ENCODE peak calls at places on chromosomes 4 and X, in five cellular contexts. One of them, this sample, is unnamed. For H3K36me3 and H3K4me1, the result is how much of the 10 kb centered on the place peaks cover.

GRCh38 chr4:8766610-8767009 is 105.0 kb downstream of the HMX1 start:
- DNase-seq in GM23338: no peak
- DNase-seq in spleen: peak
- DNase-seq in endodermal cell: peak
- DNase-seq in heart right ventricle: no peak
- DNase-seq in this sample: peak

GRCh38 chr4:74109116-74109791 is 10.3 kb upstream of the CXCL2 start:
- DNase-seq in heart right ventricle: no peak
- DNase-seq in GM23338: peak
- DNase-seq in spleen: no peak
- DNase-seq in endodermal cell: peak
- DNase-seq in this sample: peak

GRCh38 chrX:12999422-12999821 is 24.5 kb downstream of the TMSB4X start:
- DNase-seq in spleen: no peak
- DNase-seq in heart right ventricle: no peak
- DNase-seq in GM23338: peak
- DNase-seq in endodermal cell: no peak
- DNase-seq in this sample: no peak

GRCh38 chrX:7107968-7108480 is 39.5 kb upstream of the STS start:
- DNase-seq in GM23338: no peak
- DNase-seq in spleen: no peak
- DNase-seq in endodermal cell: no peak
- DNase-seq in heart right ventricle: no peak
- DNase-seq in this sample: no peak

GRCh38 chrX:103847174-103847870 is 15.3 kb upstream of the RAB9B start:
- DNase-seq in heart right ventricle: no peak
- DNase-seq in endodermal cell: no peak
- DNase-seq in GM23338: no peak
- DNase-seq in spleen: no peak
- DNase-seq in this sample: no peak

GRCh38 chr4:74423101-74423500 is 21.8 kb upstream of the AREG start:
- DNase-seq in endodermal cell: no peak
- DNase-seq in GM23338: no peak
- DNase-seq in heart right ventricle: no peak
- DNase-seq in spleen: no peak
- DNase-seq in this sample: no peak

GRCh38 chrX:31524182-31524581 is 452.3 kb upstream of the FTHL17 start:
- DNase-seq in endodermal cell: no peak
- DNase-seq in spleen: no peak
- DNase-seq in GM23338: no peak
- DNase-seq in heart right ventricle: no peak
- DNase-seq in this sample: no peak

GRCh38 chr4:76738081-76738931 is 159.6 kb downstream of the SOWAHB start:
- DNase-seq in endodermal cell: no peak
- DNase-seq in GM23338: no peak
- DNase-seq in heart right ventricle: no peak
- DNase-seq in spleen: no peak
- DNase-seq in this sample: no peak

GRCh38 chrX:24081661-24082154 is 27.0 kb downstream of the EIF2S3 start:
- DNase-seq in spleen: peak
- DNase-seq in heart right ventricle: peak
- DNase-seq in endodermal cell: peak
- DNase-seq in GM23338: peak
- DNase-seq in this sample: peak

GRCh38 chr4:64174247-64174882 is 234.9 kb downstream of the TECRL start:
- DNase-seq in heart right ventricle: no peak
- DNase-seq in GM23338: no peak
- DNase-seq in endodermal cell: peak
- DNase-seq in spleen: no peak
- DNase-seq in this sample: no peak

GRCh38 chr4:1250527-1250812 is 1.5 kb upstream of the CTBP1 start:
- DNase-seq in GM23338: no peak
- DNase-seq in heart right ventricle: no peak
- DNase-seq in spleen: peak
- DNase-seq in endodermal cell: no peak
- DNase-seq in this sample: no peak

GRCh38 chr4:184100297-184100885 is 117.3 kb downstream of the ENPP6 start:
- DNase-seq in endodermal cell: peak
- DNase-seq in GM23338: peak
- DNase-seq in spleen: peak
- DNase-seq in heart right ventricle: peak
- DNase-seq in this sample: peak

GRCh38 chr4:81019016-81019415 is 11.5 kb upstream of the BMP3 start:
- DNase-seq in heart right ventricle: no peak
- DNase-seq in GM23338: no peak
- DNase-seq in endodermal cell: no peak
- DNase-seq in spleen: no peak
- DNase-seq in this sample: no peak

GRCh38 chr4:154740462-154740861 is 3.3 kb upstream of the LRAT start:
- DNase-seq in GM23338: peak
- DNase-seq in endodermal cell: peak
- DNase-seq in heart right ventricle: no peak
- DNase-seq in spleen: no peak
- DNase-seq in this sample: no peak

GRCh38 chr4:108080752-108081151 is 88.0 kb downstream of the LEF1 start:
- DNase-seq in endodermal cell: no peak
- DNase-seq in heart right ventricle: no peak
- DNase-seq in spleen: no peak
- DNase-seq in GM23338: no peak
- DNase-seq in this sample: no peak

GRCh38 chr4:110344165-110344564 is 131.8 kb upstream of the ENPEP start:
- DNase-seq in GM23338: peak
- DNase-seq in endodermal cell: peak
- DNase-seq in heart right ventricle: no peak
- DNase-seq in spleen: no peak
- DNase-seq in this sample: no peak

GRCh38 chrX:72243472-72243871 is 4.6 kb upstream of the ERCC6L start:
- DNase-seq in endodermal cell: no peak
- DNase-seq in spleen: no peak
- DNase-seq in GM23338: no peak
- DNase-seq in heart right ventricle: no peak
- DNase-seq in this sample: no peak

GRCh38 chr4:106142616-106143015 is 173.4 kb downstream of the TBCK start:
- DNase-seq in heart right ventricle: no peak
- DNase-seq in GM23338: no peak
- DNase-seq in spleen: no peak
- DNase-seq in endodermal cell: no peak
- DNase-seq in this sample: no peak

GRCh38 chr4:108168213-108168671 is 490 bp downstream of the LEF1 start:
- DNase-seq in GM23338: no peak
- DNase-seq in heart right ventricle: no peak
- DNase-seq in spleen: no peak
- DNase-seq in endodermal cell: no peak
- DNase-seq in this sample: no peak

GRCh38 chrX:71181910-71182799 is 37.5 kb downstream of the NLGN3 start:
- DNase-seq in endodermal cell: peak
- DNase-seq in spleen: peak
- DNase-seq in heart right ventricle: peak
- DNase-seq in GM23338: peak
- DNase-seq in this sample: peak

GRCh38 chr4:87659247-87659931 is 9.3 kb downstream of the DMP1 start:
- DNase-seq in spleen: no peak
- DNase-seq in GM23338: no peak
- DNase-seq in heart right ventricle: no peak
- DNase-seq in endodermal cell: no peak
- DNase-seq in this sample: no peak

GRCh38 chrX:69088171-69088938 is 76.9 kb downstream of the PJA1 start:
- DNase-seq in spleen: no peak
- DNase-seq in GM23338: no peak
- DNase-seq in endodermal cell: peak
- DNase-seq in heart right ventricle: no peak
- DNase-seq in this sample: no peak

GRCh38 chr4:182536221-182536620 is 293.0 kb downstream of the TENM3 start:
- DNase-seq in GM23338: peak
- DNase-seq in spleen: no peak
- DNase-seq in heart right ventricle: no peak
- DNase-seq in endodermal cell: peak
- DNase-seq in this sample: no peak

GRCh38 chr4:47368211-47368610 is 95.3 kb downstream of the COMMD8 start:
- DNase-seq in endodermal cell: no peak
- DNase-seq in spleen: no peak
- DNase-seq in GM23338: no peak
- DNase-seq in heart right ventricle: no peak
- DNase-seq in this sample: no peak

GRCh38 chr4:97624204-97624603 is 519.1 kb downstream of the STPG2 start:
- DNase-seq in spleen: no peak
- DNase-seq in GM23338: no peak
- DNase-seq in heart right ventricle: no peak
- DNase-seq in endodermal cell: no peak
- DNase-seq in this sample: no peak

GRCh38 chrX:1597345-1598020 is 6.1 kb downstream of the AKAP17A start:
- DNase-seq in endodermal cell: peak
- DNase-seq in GM23338: no peak
- DNase-seq in spleen: peak
- DNase-seq in heart right ventricle: no peak
- DNase-seq in this sample: peak

GRCh38 chr4:173417833-173418232 is 18.9 kb upstream of the SCRG1 start:
- DNase-seq in GM23338: no peak
- DNase-seq in heart right ventricle: no peak
- DNase-seq in endodermal cell: no peak
- DNase-seq in spleen: no peak
- DNase-seq in this sample: no peak

GRCh38 chrX:129876734-129877395 is 29.1 kb upstream of the UTP14A start:
- DNase-seq in GM23338: no peak
- DNase-seq in heart right ventricle: no peak
- DNase-seq in spleen: no peak
- DNase-seq in endodermal cell: peak
- DNase-seq in this sample: no peak

GRCh38 chr4:88599298-88599697 is 7.0 kb downstream of the HERC3 start:
- DNase-seq in endodermal cell: no peak
- DNase-seq in heart right ventricle: no peak
- DNase-seq in spleen: no peak
- DNase-seq in GM23338: no peak
- DNase-seq in this sample: no peak

GRCh38 chr4:146506272-146506671 is 15.5 kb downstream of the SLC10A7 start:
- DNase-seq in endodermal cell: no peak
- DNase-seq in GM23338: no peak
- DNase-seq in heart right ventricle: no peak
- DNase-seq in spleen: no peak
- DNase-seq in this sample: no peak

DNA sequence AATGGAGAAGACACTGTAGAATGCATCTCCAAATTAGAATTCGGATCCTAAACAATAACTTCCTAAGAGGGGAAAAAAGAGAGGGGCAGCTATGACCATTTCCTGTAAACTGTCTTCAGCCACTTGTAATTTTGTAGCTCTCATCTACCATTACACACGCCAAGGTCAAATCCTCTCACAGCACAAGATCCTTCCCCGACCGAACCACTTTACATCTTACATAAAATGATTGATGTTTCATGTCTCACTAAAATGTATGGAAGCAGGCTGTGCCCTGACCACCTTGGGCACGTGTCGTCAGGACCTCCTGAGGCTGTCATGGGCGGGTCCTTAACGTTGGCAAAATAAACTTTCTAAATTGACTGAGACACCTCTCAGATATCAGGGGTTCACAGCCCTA is 24.1 kb upstream of the PBDC1 start:
- DNase-seq in heart right ventricle: peak
- DNase-seq in spleen: peak
- DNase-seq in GM23338: peak
- DNase-seq in endodermal cell: peak
- DNase-seq in this sample: no peak
- H3K4me3 ChIP-seq in heart right ventricle: peak
- H3K4me3 ChIP-seq in spleen: peak
- H3K4me3 ChIP-seq in GM23338: peak
- H3K4me3 ChIP-seq in endodermal cell: peak
- H3K4me3 ChIP-seq in this sample: peak

DNA sequence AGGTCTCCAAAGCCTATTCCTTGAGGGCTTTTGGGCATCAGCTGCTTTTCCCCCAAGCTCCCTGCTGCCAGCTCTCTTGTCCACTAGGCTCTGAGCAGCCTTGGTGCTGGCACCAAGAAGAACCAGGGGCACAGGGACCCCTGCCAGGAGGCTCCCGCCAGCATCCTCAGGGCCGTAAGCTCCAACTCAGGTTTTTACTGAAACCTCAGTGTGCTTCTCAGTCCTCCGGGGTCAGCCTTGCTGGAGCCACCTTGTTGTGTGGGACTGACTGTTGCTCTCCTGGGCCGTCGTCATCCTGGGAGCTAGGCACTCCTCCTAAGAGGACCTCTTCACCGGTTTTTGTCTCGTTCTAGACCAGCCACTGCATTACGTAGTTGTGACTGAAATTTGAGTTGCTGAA is 38.9 kb downstream of the NOP14 start:
- DNase-seq in heart right ventricle: no peak
- DNase-seq in GM23338: no peak
- DNase-seq in spleen: peak
- DNase-seq in endodermal cell: no peak
- DNase-seq in this sample: peak
- H3K36me3 ChIP-seq in heart right ventricle: half or more
- H3K36me3 ChIP-seq in GM23338: under half
- H3K36me3 ChIP-seq in spleen: half or more
- H3K36me3 ChIP-seq in endodermal cell: half or more
- H3K36me3 ChIP-seq in this sample: half or more

GRCh38 chr4:2866891-2867290 is 23.2 kb downstream of the ADD1 start:
- DNase-seq in heart right ventricle: no peak
- DNase-seq in endodermal cell: no peak
- DNase-seq in spleen: no peak
- DNase-seq in GM23338: no peak
- DNase-seq in this sample: no peak
- H3K4me1 ChIP-seq in heart right ventricle: half or more
- H3K4me1 ChIP-seq in endodermal cell: under half
- H3K4me1 ChIP-seq in spleen: half or more
- H3K4me1 ChIP-seq in GM23338: half or more
- H3K4me1 ChIP-seq in this sample: half or more

DNA sequence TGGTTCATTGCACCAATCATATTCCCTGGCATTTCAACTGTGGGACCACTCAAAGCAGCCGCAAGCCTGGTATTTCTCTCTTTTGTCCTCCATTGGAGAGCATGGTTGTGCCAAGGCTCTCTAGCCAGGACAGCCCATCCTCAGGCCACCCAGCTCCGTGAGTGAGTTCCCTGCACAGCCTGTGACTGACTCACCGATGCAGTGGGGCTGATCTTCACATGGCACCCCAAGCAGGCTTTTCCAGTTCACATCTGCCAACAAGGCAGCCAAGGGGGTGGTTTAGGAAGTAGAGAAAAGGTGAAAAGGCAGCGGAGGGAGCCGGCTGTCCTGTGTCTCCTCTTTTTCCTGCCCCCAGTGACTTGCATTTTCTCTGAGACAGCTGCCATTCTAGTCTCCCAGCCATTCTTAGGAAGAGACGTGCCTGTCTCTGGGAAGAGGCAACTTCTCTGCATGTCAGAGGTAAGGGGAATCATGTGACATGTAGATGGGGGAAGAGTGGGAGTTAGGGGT is 69.2 kb downstream of the MID1IP1 start:
- DNase-seq in endodermal cell: peak
- DNase-seq in GM23338: peak
- DNase-seq in spleen: no peak
- DNase-seq in heart right ventricle: no peak
- DNase-seq in this sample: peak
- H3K4me3 ChIP-seq in endodermal cell: no peak
- H3K4me3 ChIP-seq in GM23338: peak
- H3K4me3 ChIP-seq in spleen: no peak
- H3K4me3 ChIP-seq in heart right ventricle: no peak
- H3K4me3 ChIP-seq in this sample: no peak

GRCh38 chr4:36187723-36188333 is 56.5 kb downstream of the ARAP2 start:
- DNase-seq in heart right ventricle: no peak
- DNase-seq in endodermal cell: peak
- DNase-seq in spleen: no peak
- DNase-seq in GM23338: peak
- DNase-seq in this sample: no peak
- H3K36me3 ChIP-seq in heart right ventricle: under half
- H3K36me3 ChIP-seq in endodermal cell: under half
- H3K36me3 ChIP-seq in spleen: under half
- H3K36me3 ChIP-seq in GM23338: under half
- H3K36me3 ChIP-seq in this sample: under half

GRCh38 chrX:106378616-106379015 is 210.5 kb downstream of the PWWP3B start:
- DNase-seq in heart right ventricle: no peak
- DNase-seq in spleen: no peak
- DNase-seq in endodermal cell: no peak
- DNase-seq in GM23338: no peak
- DNase-seq in this sample: no peak
- H3K4me1 ChIP-seq in heart right ventricle: under half
- H3K4me1 ChIP-seq in spleen: under half
- H3K4me1 ChIP-seq in endodermal cell: under half
- H3K4me1 ChIP-seq in GM23338: under half
- H3K4me1 ChIP-seq in this sample: under half